ENCODE peak calls at places on chromosomes 12 and 14, in seven cellular contexts. C, F, E, A, K, Z and D are unnamed samples.

GRCh38 chr12:442235-442884 is 17.4 kb upstream of the B4GALNT3 start:
- DNase-seq in E (no peak), A (peak), Z (peak), C (peak), K (peak), F (peak), D (peak)

GRCh38 chr12:131012279-131013069 is 58.8 kb downstream of the ADGRD1 start:
- DNase-seq in C (no peak), Z (no peak), E (no peak), K (no peak), F (peak), A (no peak), D (no peak)

GRCh38 chr12:72084061-72084460 is 145.4 kb downstream of the TPH2 start:
- DNase-seq in K (no peak), C (no peak), F (no peak), Z (no peak), A (no peak), E (no peak), D (no peak)

GRCh38 chr14:92701826-92702225 is 46.6 kb downstream of the LGMN start:
- DNase-seq in K (no peak), E (no peak), A (no peak), Z (no peak), F (no peak), C (no peak), D (no peak)

GRCh38 chr12:85005615-85006014 is 30.5 kb downstream of the TSPAN19 start:
- DNase-seq in C (no peak), F (no peak), Z (no peak), K (no peak), E (no peak), A (no peak), D (no peak)

GRCh38 chr12:109880049-109880931 is at the start of gene GLTP:
- DNase-seq in E (peak), C (peak), K (peak), F (peak), Z (peak), A (peak), D (peak)

GRCh38 chr12:60947533-60947932 is 1312.7 kb upstream of the USP15 start:
- DNase-seq in C (no peak), K (no peak), A (no peak), Z (no peak), F (no peak), E (no peak), D (no peak)

GRCh38 chr12:130838284-130838950 is 633 bp downstream of the STX2 start:
- DNase-seq in K (peak), F (peak), E (no peak), A (no peak), Z (no peak), C (no peak), D (no peak)

GRCh38 chr12:82665142-82665923 is 21.4 kb upstream of the TMTC2 start:
- DNase-seq in A (no peak), C (no peak), K (no peak), Z (no peak), F (no peak), E (no peak), D (no peak)

GRCh38 chr12:123270380-123271181 is 1.1 kb downstream of the CDK2AP1 start:
- DNase-seq in E (peak), A (no peak), K (no peak), Z (peak), C (no peak), F (no peak), D (no peak)